ENCODE peak calls at places on chromosomes 13 and 19, in four cellular contexts. M is HCT116, H is SK-N-SH, R is neural progenitor cell. L is an unnamed sample.
A peak's percentile ranks its signal among the peaks of the same experiment; 100 is the strongest.

GRCh38 chr19:48558018-48558684 is 6.2 kb downstream of the SULT2B1 start:
- DNase-seq in H (no peak), M (peak; percentile 80), R (no peak), L (peak; percentile 87)

GRCh38 chr19:49556412-49557398 is 23.7 kb downstream of the NOSIP start:
- DNase-seq in M (no peak), R (peak; percentile 18), H (no peak), L (peak; percentile 94)

GRCh38 chr13:21043898-21044297 is 17.5 kb downstream of the LATS2 start:
- DNase-seq in M (no peak), H (no peak), R (no peak), L (no peak)

GRCh38 chr13:109610517-109610916 is 175.9 kb downstream of the IRS2 start:
- DNase-seq in H (peak; percentile 11), R (peak; percentile 50), M (peak; percentile 3), L (peak; percentile 60)

GRCh38 chr19:2268861-2269243 is 12.6 kb upstream of the JSRP1 start:
- DNase-seq in M (no peak), H (no peak), R (no peak), L (no peak)

GRCh38 chr19:29992233-29992867 is 50.3 kb downstream of the URI1 start:
- DNase-seq in R (no peak), H (no peak), M (no peak), L (no peak)

GRCh38 chr13:36819811-36820140 is 754 bp downstream of the RFXAP start:
- DNase-seq in M (no peak), H (no peak), R (peak; percentile 61), L (peak; percentile 65)

GRCh38 chr13:36533806-36534205 is 101.5 kb downstream of the CCNA1 start:
- DNase-seq in R (no peak), M (no peak), H (no peak), L (no peak)

GRCh38 chr13:92187378-92187989 is 789.1 kb downstream of the GPC5 start:
- DNase-seq in H (peak; percentile 64), M (no peak), R (peak; percentile 52), L (peak; percentile 72)

GRCh38 chr13:61149333-61149730 is 266.3 kb downstream of the PCDH20 start:
- DNase-seq in R (peak; percentile 76), M (no peak), H (no peak), L (no peak)

GRCh38 chr19:51559240-51559639 is 11.8 kb upstream of the ZNF175 start:
- DNase-seq in R (no peak), M (no peak), H (no peak), L (no peak)

GRCh38 chr13:113820813-113821651 is 42.8 kb downstream of the GAS6 start:
- DNase-seq in M (no peak), H (peak; percentile 91), R (no peak), L (no peak)

GRCh38 chr19:55467236-55468053 is 2.9 kb upstream of the C19orf85 start:
- DNase-seq in R (peak; percentile 70), H (peak; percentile 90), M (no peak), L (peak; percentile 80)

GRCh38 chr19:7013678-7014077 is 7.6 kb downstream of the MBD3L2B start:
- DNase-seq in M (no peak), R (no peak), H (no peak), L (no peak)

GRCh38 chr13:43953370-43953769 is 73.7 kb downstream of the LACC1 start:
- DNase-seq in R (no peak), M (no peak), H (no peak), L (no peak)

GRCh38 chr13:82963466-82963865 is 918.8 kb downstream of the SLITRK1 start:
- DNase-seq in M (no peak), H (no peak), R (no peak), L (no peak)

GRCh38 chr13:109007946-109008345 is 378.5 kb downstream of the MYO16 start:
- DNase-seq in R (no peak), M (no peak), H (no peak), L (no peak)

GRCh38 chr13:73220966-73221720 is 162.3 kb downstream of the KLF5 start:
- DNase-seq in M (no peak), H (no peak), R (no peak), L (no peak)

GRCh38 chr13:28534210-28534609 is 39.3 kb upstream of the FLT1 start:
- DNase-seq in H (no peak), M (no peak), R (no peak), L (no peak)

GRCh38 chr13:110647365-110647737 is 32.0 kb downstream of the NAXD start:
- DNase-seq in R (no peak), M (no peak), H (no peak), L (no peak)

GRCh38 chr19:19434483-19435045 is 29.1 kb downstream of the GATAD2A start:
- DNase-seq in M (no peak), H (no peak), R (no peak), L (no peak)

GRCh38 chr13:59447031-59447430 is 716.7 kb downstream of the DIAPH3 start:
- DNase-seq in H (peak; percentile 48), M (no peak), R (no peak), L (no peak)

GRCh38 chr13:114118086-114118762 is 14.2 kb downstream of the RASA3 start:
- DNase-seq in R (no peak), H (no peak), M (no peak), L (no peak)

GRCh38 chr19:55437410-55437809 is 5.7 kb downstream of the SHISA7 start:
- DNase-seq in H (no peak), M (peak; percentile 40), R (peak; percentile 90), L (peak; percentile 93)

GRCh38 chr13:112634102-112634501 is 46.1 kb upstream of the TUBGCP3 start:
- DNase-seq in H (no peak), R (no peak), M (no peak), L (no peak)

GRCh38 chr19:41296323-41296935 is 13.5 kb upstream of the CCDC97 start:
- DNase-seq in R (no peak), H (no peak), M (no peak), L (no peak)

GRCh38 chr13:75383064-75383715 is 98.8 kb downstream of the TBC1D4 start:
- DNase-seq in H (no peak), R (no peak), M (no peak), L (no peak)
- TF ChIP-seq EZH2phosphoT487 in H (no peak), R (no peak), M (no peak), L (no peak)

GRCh38 chr19:13960863-13961784 is 8.8 kb downstream of the DCAF15 start:
- DNase-seq in R (no peak), M (no peak), H (peak; percentile 36), L (no peak)

GRCh38 chr19:13959962-13960862 is 7.9 kb downstream of the DCAF15 start:
- DNase-seq in H (peak; percentile 84), R (peak; percentile 30), M (no peak), L (peak; percentile 70)

GRCh38 chr19:13957107-13957506 is 4.8 kb downstream of the DCAF15 start:
- DNase-seq in R (no peak), H (no peak), M (no peak), L (no peak)

GRCh38 chr19:13958043-13958442 is 5.7 kb downstream of the DCAF15 start:
- DNase-seq in M (no peak), H (no peak), R (no peak), L (no peak)

DNA sequence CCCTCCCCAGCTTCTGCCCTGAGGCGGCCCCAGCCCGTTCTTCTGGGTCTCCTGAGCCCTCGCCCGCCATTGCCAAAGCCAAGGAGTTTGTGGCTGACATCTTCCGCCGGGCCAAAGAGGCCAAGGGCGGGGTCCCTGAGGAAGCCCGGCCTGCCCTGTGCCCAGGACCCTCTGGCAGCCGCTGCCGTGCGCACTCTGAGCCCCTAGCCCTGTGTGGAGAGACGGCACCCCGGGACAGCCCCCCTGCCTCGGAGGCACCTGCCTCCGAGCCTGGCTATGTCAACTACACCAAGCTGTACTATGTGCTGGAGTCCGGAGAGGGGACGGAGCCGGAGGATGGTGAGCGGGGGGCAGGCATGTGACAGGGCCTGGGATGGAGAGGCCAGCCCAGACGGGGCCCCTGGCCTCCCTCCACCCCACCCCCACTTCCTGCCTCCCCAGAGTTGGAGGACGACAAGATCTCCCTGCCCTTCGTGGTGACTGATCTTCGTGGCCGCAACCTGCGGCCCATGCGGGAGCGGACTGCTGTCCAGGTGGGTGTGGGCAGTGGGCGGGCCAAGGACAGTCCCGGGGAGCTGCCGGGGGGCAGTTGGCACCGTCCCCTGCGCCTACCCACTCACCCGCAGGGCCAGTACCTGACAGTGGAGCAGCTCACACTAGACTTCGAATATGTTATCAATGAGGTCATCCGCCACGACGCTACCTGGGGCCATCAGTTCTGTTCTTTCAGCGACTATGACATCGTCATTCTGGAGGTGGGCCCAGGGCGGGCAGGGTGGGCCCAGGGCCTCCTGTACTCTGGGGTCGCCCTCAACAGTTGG is 7.0 kb downstream of the DCAF15 start:
- DNase-seq in M (no peak), R (no peak), H (no peak), L (no peak)
- H3K36me3 ChIP-seq in M (peaks cover 32% of the 10 kb centered on the region), R (no peaks in the 10 kb centered on the region), H (peaks cover 54% of the 10 kb centered on the region), L (peaks cover 13% of the 10 kb centered on the region)

DNA sequence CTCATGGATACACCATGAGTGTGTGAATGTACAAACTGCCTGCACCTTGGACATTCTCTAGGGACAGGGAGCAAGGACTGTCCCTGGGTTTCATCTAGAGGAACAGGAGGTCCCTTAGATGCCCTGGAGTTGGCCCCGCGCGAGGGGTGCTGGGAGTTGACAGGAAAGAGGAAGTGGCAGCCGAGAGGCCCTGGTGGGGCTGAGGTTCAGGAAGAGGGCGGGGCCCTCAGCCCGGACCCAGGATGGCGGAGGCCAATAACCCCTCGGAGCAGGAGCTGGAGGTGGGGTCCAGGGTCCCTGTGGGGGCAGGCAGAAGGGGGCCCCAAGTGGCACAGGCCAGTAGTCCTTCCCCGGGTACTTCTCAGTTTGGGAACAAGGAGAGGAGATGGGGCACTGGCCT is 6.9 kb downstream of the PKN1 start:
- DNase-seq in H (no peak), R (no peak), M (no peak), L (peak; percentile 35)
- H3K27ac ChIP-seq in H (no peak overlapping the region), R (no peak overlapping the region), M (no peak overlapping the region), L (no peak overlapping the region)

DNA sequence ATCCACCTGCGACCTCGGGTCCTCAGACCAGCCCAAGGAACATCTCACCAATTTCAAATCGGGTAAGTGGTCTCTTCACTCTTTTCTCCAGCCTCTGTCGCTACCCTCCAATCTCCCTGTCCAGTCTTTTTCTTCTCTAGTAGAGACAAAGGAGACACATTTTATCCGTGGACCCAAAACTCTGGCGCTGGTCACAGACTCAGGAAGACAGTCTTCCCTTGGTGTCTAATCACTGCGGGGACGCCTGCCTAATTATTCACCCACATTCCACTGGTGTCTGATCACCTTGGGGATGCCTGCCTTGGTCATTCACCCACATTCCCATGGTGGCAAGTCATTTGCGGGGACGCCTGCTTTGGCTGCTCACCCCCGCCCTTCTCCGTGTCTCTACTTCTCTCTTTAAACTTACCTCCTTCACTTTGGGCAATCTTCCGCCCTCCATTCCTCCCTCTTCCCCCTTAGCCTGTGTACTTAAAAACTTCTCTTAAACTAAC is 13.9 kb upstream of the OR10H1 start:
- DNase-seq in R (no peak), H (no peak), M (no peak), L (no peak)
- TF ChIP-seq EZH2phosphoT487 in R (no peak), H (no peak), M (no peak), L (no peak)

GRCh38 chr13:45501175-45501526 is 36.4 kb downstream of the COG3 start:
- DNase-seq in R (no peak), H (no peak), M (no peak), L (no peak)

GRCh38 chr13:45492538-45492937 is 27.8 kb downstream of the COG3 start:
- DNase-seq in M (no peak), H (no peak), R (no peak), L (no peak)

GRCh38 chr13:45500492-45501174 is 35.9 kb downstream of the COG3 start:
- DNase-seq in M (peak; percentile 63), H (no peak), R (no peak), L (no peak)

GRCh38 chr13:45496942-45497341 is 32.2 kb downstream of the COG3 start:
- DNase-seq in R (no peak), H (no peak), M (no peak), L (no peak)
- H3K36me3 ChIP-seq in R (peaks cover 16% of the 10 kb centered on the region), H (peaks cover 55% of the 10 kb centered on the region), M (peaks cover 12% of the 10 kb centered on the region), L (peaks cover 14% of the 10 kb centered on the region)

GRCh38 chr13:40599146-40599545 is 67.3 kb downstream of the FOXO1 start:
- DNase-seq in R (no peak), H (no peak), M (no peak), L (no peak)
- H3K27ac ChIP-seq in R (no peak overlapping the region), H (no peak overlapping the region), M (no peak overlapping the region), L (peak overlapping the region; percentile 41)

L was measured in GM23338.